ENCODE peak calls at places on chromosomes 16 and 17, in nine cellular contexts. Q is aorta, W is body of pancreas, J is left ventricle myocardium inferior, B is Peyer's patch, Y is IMR-90, P is mesendoderm, A is mesenchymal stem cell, D is endodermal cell. C is an unnamed sample.

GRCh38 chr16:4613636-4614570 is 785 bp downstream of the UBALD1 start:
- DNase-seq in Q (no peak), W (peak), J (peak), B (no peak), Y (peak), P (peak), A (peak), D (peak), C (peak)

GRCh38 chr17:69474171-69474831 is 59.8 kb downstream of the MAP2K6 start:
- DNase-seq in Q (no peak), W (no peak), J (no peak), B (no peak), Y (no peak), P (no peak), A (no peak), D (peak), C (no peak)

GRCh38 chr16:11507350-11507749 is 79.4 kb downstream of the LITAF start:
- DNase-seq in Q (no peak), W (no peak), J (no peak), B (no peak), Y (no peak), P (no peak), A (no peak), D (no peak), C (no peak)

GRCh38 chr17:79851461-79851817 is 12.2 kb upstream of the CBX4 start:
- DNase-seq in Q (no peak), W (peak), J (no peak), B (no peak), Y (no peak), P (no peak), A (no peak), D (no peak), C (no peak)

GRCh38 chr16:89308391-89309333 is 91.2 kb downstream of the ZNF778 start:
- DNase-seq in Q (no peak), W (no peak), J (peak), B (no peak), Y (no peak), P (peak), A (no peak), D (peak), C (no peak)

GRCh38 chr17:35245196-35245486 is 2.3 kb downstream of the SLFN5 start:
- DNase-seq in Q (no peak), W (no peak), J (no peak), B (no peak), Y (peak), P (peak), A (peak), D (no peak), C (no peak)

GRCh38 chr17:68033636-68034451 is 1.7 kb upstream of the KPNA2 start:
- DNase-seq in Q (no peak), W (no peak), J (no peak), B (no peak), Y (peak), P (peak), A (peak), D (peak), C (no peak)

GRCh38 chr16:51807551-51807950 is 656.5 kb upstream of the SALL1 start:
- DNase-seq in Q (no peak), W (no peak), J (no peak), B (no peak), Y (no peak), P (no peak), A (peak), D (no peak), C (no peak)

GRCh38 chr17:2871720-2872119 is 75.5 kb downstream of the RAP1GAP2 start:
- DNase-seq in Q (no peak), W (no peak), J (no peak), B (no peak), Y (peak), P (no peak), A (no peak), D (no peak), C (no peak)

GRCh38 chr17:49277638-49278037 is 47.1 kb upstream of the PHOSPHO1 start:
- DNase-seq in Q (no peak), W (no peak), J (no peak), B (no peak), Y (peak), P (no peak), A (no peak), D (no peak), C (peak)

GRCh38 chr16:75248536-75249380 is 2.7 kb downstream of the BCAR1 start:
- DNase-seq in Q (peak), W (no peak), J (no peak), B (no peak), Y (no peak), P (no peak), A (no peak), D (no peak), C (no peak)

GRCh38 chr17:45162022-45162687 is 480 bp downstream of the HEXIM2 start:
- DNase-seq in Q (peak), W (no peak), J (no peak), B (no peak), Y (no peak), P (no peak), A (no peak), D (no peak), C (no peak)

GRCh38 chr17:50028207-50029120 is 27.4 kb upstream of the ITGA3 start:
- DNase-seq in Q (peak), W (peak), J (no peak), B (no peak), Y (peak), P (peak), A (peak), D (peak), C (no peak)

GRCh38 chr16:50285406-50286003 is 19.2 kb downstream of the ADCY7 start:
- DNase-seq in Q (no peak), W (no peak), J (no peak), B (no peak), Y (no peak), P (no peak), A (no peak), D (no peak), C (no peak)

GRCh38 chr17:14341866-14342265 is 41.0 kb downstream of the HS3ST3B1 start:
- DNase-seq in Q (no peak), W (no peak), J (no peak), B (no peak), Y (no peak), P (peak), A (no peak), D (peak), C (no peak)

GRCh38 chr16:11383481-11384183 is 38.4 kb downstream of the RMI2 start:
- DNase-seq in Q (no peak), W (no peak), J (no peak), B (no peak), Y (no peak), P (no peak), A (no peak), D (no peak), C (peak)

GRCh38 chr16:75433732-75434413 is 570 bp upstream of the CFDP1 start:
- DNase-seq in Q (peak), W (peak), J (no peak), B (peak), Y (peak), P (peak), A (peak), D (peak), C (peak)

GRCh38 chr16:29148867-29149272 is 164.0 kb downstream of the LAT start:
- DNase-seq in Q (peak), W (no peak), J (peak), B (peak), Y (no peak), P (no peak), A (no peak), D (no peak), C (peak)

GRCh38 chr17:30913955-30914354 is 7.8 kb upstream of the ADAP2 start:
- DNase-seq in Q (no peak), W (no peak), J (no peak), B (no peak), Y (no peak), P (no peak), A (no peak), D (no peak), C (no peak)

GRCh38 chr16:71626018-71626857 is at the start of gene MARVELD3:
- DNase-seq in Q (peak), W (peak), J (no peak), B (no peak), Y (no peak), P (peak), A (no peak), D (peak), C (peak)

GRCh38 chr16:85329059-85329812 is 217.0 kb upstream of the CIBAR2 start:
- DNase-seq in Q (no peak), W (no peak), J (no peak), B (no peak), Y (peak), P (peak), A (peak), D (peak), C (no peak)

GRCh38 chr17:78954684-78955083 is 25.0 kb downstream of the LGALS3BP start:
- DNase-seq in Q (no peak), W (no peak), J (no peak), B (no peak), Y (no peak), P (no peak), A (no peak), D (no peak), C (no peak)

GRCh38 chr17:31696184-31696602 is 162.9 kb downstream of the COPRS start:
- DNase-seq in Q (peak), W (peak), J (peak), B (no peak), Y (peak), P (peak), A (peak), D (peak), C (peak)

GRCh38 chr17:65785109-65785508 is 223.7 kb upstream of the AXIN2 start:
- DNase-seq in Q (no peak), W (no peak), J (no peak), B (no peak), Y (peak), P (no peak), A (peak), D (no peak), C (no peak)

GRCh38 chr16:48862087-48862532 is 252.1 kb upstream of the N4BP1 start:
- DNase-seq in Q (no peak), W (no peak), J (no peak), B (no peak), Y (peak), P (peak), A (peak), D (peak), C (no peak)

GRCh38 chr16:580946-581498 is 8.8 kb upstream of the RAB40C start:
- DNase-seq in Q (no peak), W (peak), J (no peak), B (no peak), Y (no peak), P (no peak), A (no peak), D (no peak), C (no peak)

GRCh38 chr17:80427366-80428282 is 12.7 kb downstream of the ENDOV start:
- DNase-seq in Q (no peak), W (no peak), J (no peak), B (no peak), Y (no peak), P (no peak), A (no peak), D (peak), C (peak)

GRCh38 chr16:57609541-57610401 is 18.7 kb upstream of the ADGRG1 start:
- DNase-seq in Q (no peak), W (peak), J (no peak), B (peak), Y (peak), P (no peak), A (no peak), D (peak), C (no peak)

GRCh38 chr16:84617068-84617630 is 729 bp downstream of the COTL1 start:
- DNase-seq in Q (peak), W (peak), J (no peak), B (peak), Y (no peak), P (no peak), A (peak), D (peak), C (peak)

GRCh38 chr17:47945529-47946508 is 4.4 kb downstream of the PNPO start:
- DNase-seq in Q (no peak), W (peak), J (no peak), B (no peak), Y (no peak), P (no peak), A (no peak), D (no peak), C (peak)

GRCh38 chr16:89985219-89985618 is 34.0 kb downstream of the DBNDD1 start:
- DNase-seq in Q (no peak), W (no peak), J (no peak), B (no peak), Y (no peak), P (no peak), A (no peak), D (no peak), C (no peak)

GRCh38 chr17:76671912-76672262 is 28.3 kb upstream of the ST6GALNAC1 start:
- DNase-seq in Q (no peak), W (no peak), J (no peak), B (no peak), Y (no peak), P (no peak), A (no peak), D (no peak), C (no peak)

GRCh38 chr17:42453544-42453943 is 5.1 kb upstream of the ATP6V0A1 start:
- DNase-seq in Q (no peak), W (no peak), J (no peak), B (no peak), Y (no peak), P (no peak), A (no peak), D (no peak), C (no peak)

GRCh38 chr17:74737299-74738050 is 419 bp downstream of the RAB37 start:
- DNase-seq in Q (peak), W (no peak), J (no peak), B (peak), Y (no peak), P (peak), A (peak), D (peak), C (peak)
- H3K4me3 ChIP-seq in Q (no peak), W (no peak), J (peak), B (peak), Y (no peak), P (peak), A (no peak), D (peak), C (peak)

DNA sequence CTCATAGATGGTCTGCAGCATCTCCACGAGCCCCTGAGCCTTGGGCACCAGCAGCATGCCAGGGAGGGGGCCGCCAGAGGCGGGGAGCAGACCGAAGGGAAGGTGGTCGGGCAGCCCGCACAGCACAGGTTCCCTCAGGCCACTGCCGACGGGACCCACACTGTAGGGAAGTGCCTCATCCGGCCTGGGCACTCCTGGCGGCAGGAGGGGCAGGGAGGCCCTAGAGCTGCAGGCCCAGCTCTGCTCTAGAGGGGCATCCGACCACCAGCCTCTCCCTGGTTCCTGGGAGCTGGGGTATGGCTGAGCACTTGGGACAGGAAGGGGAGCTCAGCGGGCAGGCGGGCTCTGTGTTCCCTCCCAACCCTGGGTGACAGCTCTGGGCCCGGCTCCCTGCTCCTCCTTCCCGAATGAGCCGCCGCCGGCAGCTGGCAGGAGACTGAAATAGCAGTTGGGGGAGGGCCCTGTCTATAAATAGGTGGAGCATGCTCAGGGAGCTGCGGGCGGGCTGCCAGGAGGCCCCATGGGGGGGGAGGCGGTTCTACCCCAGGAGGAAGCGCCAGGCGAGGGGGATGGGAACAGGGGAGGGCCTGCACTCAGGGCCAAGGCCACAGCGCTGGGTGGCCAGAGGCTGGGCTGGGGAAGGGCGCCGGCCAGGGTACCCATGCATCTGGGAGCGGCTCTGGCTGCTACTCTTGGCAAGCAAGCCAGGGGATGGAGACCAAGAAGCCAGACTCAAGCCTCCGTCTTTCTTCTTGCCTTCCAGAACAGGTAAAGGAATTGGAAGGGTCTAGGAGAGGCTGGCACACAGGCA is 12.4 kb downstream of the HDAC5 start:
- DNase-seq in Q (peak), W (peak), J (peak), B (peak), Y (peak), P (peak), A (peak), D (peak), C (peak)
- H3K27ac ChIP-seq in Q (peak), W (peak), J (peak), B (peak), Y (peak), P (peak), A (peak), D (no peak), C (peak)

GRCh38 chr17:5582177-5582885 is 2.0 kb downstream of the NLRP1 start:
- DNase-seq in Q (no peak), W (no peak), J (no peak), B (no peak), Y (no peak), P (no peak), A (no peak), D (peak), C (no peak)

GRCh38 chr17:5581655-5582054 is 2.7 kb downstream of the NLRP1 start:
- DNase-seq in Q (no peak), W (no peak), J (no peak), B (no peak), Y (no peak), P (no peak), A (no peak), D (no peak), C (no peak)

GRCh38 chr17:5584971-5585794 is 874 bp upstream of the NLRP1 start:
- DNase-seq in Q (no peak), W (no peak), J (peak), B (peak), Y (peak), P (peak), A (peak), D (no peak), C (no peak)

GRCh38 chr17:5584383-5584951 is at the start of gene NLRP1:
- DNase-seq in Q (peak), W (peak), J (peak), B (peak), Y (peak), P (peak), A (peak), D (peak), C (peak)

GRCh38 chr17:5583426-5584382 is 605 bp downstream of the NLRP1 start:
- DNase-seq in Q (peak), W (no peak), J (peak), B (no peak), Y (peak), P (no peak), A (no peak), D (peak), C (no peak)
- H3K4me3 ChIP-seq in Q (peak), W (no peak), J (peak), B (peak), Y (peak), P (no peak), A (peak), D (no peak), C (peak)

GRCh38 chr17:38510424-38511125 is 82.3 kb downstream of the ARHGAP23 start:
- DNase-seq in Q (no peak), W (no peak), J (no peak), B (no peak), Y (no peak), P (peak), A (peak), D (peak), C (no peak)

GRCh38 chr17:38508570-38508950 is 80.3 kb downstream of the ARHGAP23 start:
- DNase-seq in Q (no peak), W (no peak), J (no peak), B (no peak), Y (no peak), P (peak), A (no peak), D (peak), C (no peak)

GRCh38 chr17:38509008-38509771 is 80.9 kb downstream of the ARHGAP23 start:
- DNase-seq in Q (peak), W (peak), J (peak), B (peak), Y (peak), P (peak), A (peak), D (peak), C (peak)

GRCh38 chr17:38511126-38512108 is 83.2 kb downstream of the ARHGAP23 start:
- DNase-seq in Q (no peak), W (no peak), J (no peak), B (no peak), Y (peak), P (peak), A (peak), D (peak), C (no peak)

DNA sequence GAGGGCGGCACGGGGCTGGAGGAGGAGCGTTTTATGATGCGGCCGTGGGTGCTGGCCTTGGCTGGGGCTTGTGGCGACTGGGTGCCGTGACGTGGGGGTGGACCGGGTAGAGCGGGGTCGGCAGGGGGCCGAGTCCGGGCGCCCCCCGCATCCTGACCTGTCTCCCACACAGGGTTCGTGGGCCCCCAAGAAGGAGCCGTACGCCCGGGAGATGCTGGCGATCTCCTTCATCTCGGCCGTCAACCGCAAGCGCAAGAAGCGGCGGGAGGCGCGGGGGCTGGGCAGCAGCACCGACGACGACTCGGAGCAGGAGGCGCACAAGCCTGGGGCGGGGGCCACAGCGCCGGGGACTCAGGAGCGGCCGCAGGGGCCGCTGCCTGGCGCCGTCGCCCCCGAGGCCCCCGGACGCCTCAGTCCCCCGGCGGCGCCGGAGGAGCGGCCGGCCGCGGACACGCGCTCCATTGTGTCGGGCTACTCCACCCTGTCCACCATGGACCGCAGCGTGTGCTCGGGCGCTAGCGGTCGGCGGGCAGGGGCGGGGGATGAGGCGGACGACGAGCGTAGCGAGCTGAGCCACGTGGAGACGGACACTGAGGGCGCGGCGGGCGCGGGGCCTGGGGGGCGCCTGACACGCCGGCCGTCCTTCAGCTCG is 81.6 kb downstream of the ARHGAP23 start:
- DNase-seq in Q (no peak), W (no peak), J (no peak), B (no peak), Y (no peak), P (peak), A (peak), D (peak), C (no peak)
- H3K27ac ChIP-seq in Q (no peak), W (no peak), J (peak), B (no peak), Y (no peak), P (peak), A (peak), D (no peak), C (no peak)

GRCh38 chr17:28227278-28228108 is 91.5 kb upstream of the TMEM97 start:
- DNase-seq in Q (no peak), W (peak), J (no peak), B (peak), Y (no peak), P (peak), A (peak), D (peak), C (peak)
- H3K4me3 ChIP-seq in Q (no peak), W (peak), J (peak), B (peak), Y (peak), P (peak), A (peak), D (peak), C (peak)

GRCh38 chr17:82892869-82893565 is 53.2 kb upstream of the ZNF750 start:
- DNase-seq in Q (peak), W (peak), J (peak), B (peak), Y (peak), P (no peak), A (no peak), D (no peak), C (no peak)
- H3K27ac ChIP-seq in Q (no peak), W (peak), J (peak), B (peak), Y (no peak), P (no peak), A (no peak), D (no peak), C (no peak)

GRCh38 chr17:75090871-75091854 is 3.4 kb downstream of the SLC16A5 start:
- DNase-seq in Q (no peak), W (no peak), J (no peak), B (no peak), Y (no peak), P (no peak), A (no peak), D (peak), C (peak)
- H3K4me3 ChIP-seq in Q (no peak), W (no peak), J (peak), B (no peak), Y (no peak), P (no peak), A (peak), D (peak), C (no peak)

GRCh38 chr16:19073344-19073743 is 5.9 kb downstream of the COQ7 start:
- DNase-seq in Q (no peak), W (no peak), J (no peak), B (no peak), Y (no peak), P (no peak), A (no peak), D (no peak), C (no peak)
- H3K27ac ChIP-seq in Q (no peak), W (no peak), J (no peak), B (no peak), Y (no peak), P (no peak), A (no peak), D (no peak), C (no peak)

C was measured in right lobe of liver.